ENCODE peak calls at places on chromosome 9, in four cellular contexts. I is K562, U is HepG2, X is GM12878. Q is an unnamed sample.
A peak's percentile ranks its signal among the peaks of the same experiment; 100 is the strongest.

GRCh38 chr9:120043448-120043847 is 536.5 kb downstream of the CDK5RAP2 start:
- DNase-seq in U (no peak), X (no peak), I (no peak), Q (no peak)

GRCh38 chr9:110307191-110307590 is 30.5 kb downstream of the TXNDC8 start:
- DNase-seq in I (no peak), X (no peak), U (no peak), Q (no peak)

GRCh38 chr9:87667164-87667738 is 58.7 kb upstream of the CTSL start:
- DNase-seq in X (no peak), I (peak; percentile 42), U (peak; percentile 50), Q (peak; percentile 41)

GRCh38 chr9:2599896-2600295 is 21.7 kb upstream of the VLDLR start:
- DNase-seq in U (no peak), X (no peak), I (no peak), Q (no peak)

GRCh38 chr9:107935931-107936330 is 446.4 kb upstream of the KLF4 start:
- DNase-seq in U (no peak), I (no peak), X (no peak), Q (no peak)

GRCh38 chr9:100690438-100690837 is 112.6 kb downstream of the CAVIN4 start:
- DNase-seq in U (no peak), I (peak; percentile 9), X (no peak), Q (no peak)

GRCh38 chr9:70205366-70206020 is 53.3 kb upstream of the SMC5 start:
- DNase-seq in X (no peak), I (no peak), U (no peak), Q (no peak)

GRCh38 chr9:72294952-72295351 is 70.1 kb downstream of the ZFAND5 start:
- DNase-seq in X (no peak), I (peak; percentile 5), U (peak; percentile 44), Q (no peak)

GRCh38 chr9:84374516-84374915 is 34.0 kb upstream of the SLC28A3 start:
- DNase-seq in X (no peak), U (no peak), I (no peak), Q (no peak)

GRCh38 chr9:87071473-87071872 is 124.2 kb upstream of the GAS1 start:
- DNase-seq in X (no peak), I (no peak), U (no peak), Q (no peak)

GRCh38 chr9:120412425-120412951 is 167.5 kb downstream of the CDK5RAP2 start:
- DNase-seq in X (no peak), I (no peak), U (no peak), Q (no peak)

GRCh38 chr9:19998823-19999455 is 210.1 kb upstream of the SLC24A2 start:
- DNase-seq in U (no peak), X (peak; percentile 39), I (no peak), Q (no peak)

GRCh38 chr9:121059513-121059912 is 9.4 kb upstream of the C5 start:
- DNase-seq in I (no peak), X (no peak), U (no peak), Q (no peak)

GRCh38 chr9:72352911-72353388 is 12.1 kb downstream of the ZFAND5 start:
- DNase-seq in I (no peak), U (no peak), X (no peak), Q (no peak)

GRCh38 chr9:97562542-97562941 is 61.1 kb downstream of the TMOD1 start:
- DNase-seq in I (no peak), U (no peak), X (no peak), Q (no peak)

GRCh38 chr9:85142461-85143401 is 473.2 kb downstream of the NTRK2 start:
- DNase-seq in I (peak; percentile 1), U (peak; percentile 7), X (peak; percentile 16), Q (no peak)

GRCh38 chr9:105608685-105609598 is 51.0 kb downstream of the FKTN start:
- DNase-seq in X (peak; percentile 4), U (peak; percentile 50), I (peak; percentile 69), Q (no peak)

DNA sequence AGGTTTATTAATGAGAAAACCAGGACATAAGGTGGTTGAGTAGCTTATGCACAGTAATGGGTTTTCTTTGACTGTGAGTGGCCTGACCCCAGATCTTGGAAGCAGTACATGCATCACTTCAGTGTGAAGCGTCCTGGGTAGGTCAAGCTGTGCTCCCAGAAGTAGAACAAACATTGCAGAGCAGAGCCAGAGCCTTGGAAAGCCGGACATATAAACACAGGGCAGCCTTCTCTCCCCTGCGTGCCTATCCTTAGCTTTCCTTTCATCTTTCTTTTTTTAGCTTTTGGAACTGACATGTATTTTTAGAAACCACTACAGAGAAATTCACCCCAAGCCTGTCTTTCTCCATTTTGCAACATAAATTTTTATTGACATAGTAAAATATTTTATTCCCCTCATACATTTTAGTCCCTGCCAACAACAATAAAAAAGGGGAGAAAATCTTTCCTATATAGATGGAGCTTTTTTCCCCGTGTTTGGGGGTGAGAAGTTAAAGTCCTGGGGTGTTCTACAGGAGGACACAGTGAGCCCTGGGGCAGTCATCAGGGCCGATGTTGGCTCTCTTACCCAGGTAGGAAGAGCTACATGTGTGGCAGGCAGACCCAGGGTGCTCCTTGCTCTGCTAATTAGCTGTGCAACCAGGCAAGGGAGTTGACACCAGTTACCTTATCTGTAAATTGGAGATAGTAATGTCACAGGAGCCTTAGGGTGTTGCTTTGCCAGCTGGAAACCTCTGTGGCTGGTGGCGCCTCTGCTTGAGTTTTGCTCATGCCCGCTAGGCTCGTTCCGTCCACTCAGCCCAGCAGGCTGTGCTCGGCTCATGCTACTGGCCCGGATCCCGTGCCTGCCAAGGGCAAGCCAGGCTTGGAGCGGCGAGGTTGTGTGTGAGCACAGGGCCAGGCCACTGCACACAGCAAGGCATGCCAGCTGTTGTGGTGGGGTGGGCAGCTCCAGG is 389.6 kb downstream of the KDM4C start:
- DNase-seq in I (no peak), U (no peak), X (no peak), Q (no peak)
- TF ChIP-seq ETV6 in I (no peak), U (no peak), X (no peak), Q (no peak)

GRCh38 chr9:93686880-93687236 is 110.5 kb downstream of the PHF2 start:
- DNase-seq in I (no peak), U (no peak), X (no peak), Q (no peak)

GRCh38 chr9:93683331-93684134 is 107.1 kb downstream of the PHF2 start:
- DNase-seq in I (no peak), U (no peak), X (no peak), Q (peak; percentile 7)

GRCh38 chr9:93686127-93686879 is 109.9 kb downstream of the PHF2 start:
- DNase-seq in U (no peak), X (no peak), I (no peak), Q (no peak)

GRCh38 chr9:93684161-93684765 is 107.9 kb downstream of the PHF2 start:
- DNase-seq in I (no peak), X (no peak), U (no peak), Q (peak; percentile 4)

DNA sequence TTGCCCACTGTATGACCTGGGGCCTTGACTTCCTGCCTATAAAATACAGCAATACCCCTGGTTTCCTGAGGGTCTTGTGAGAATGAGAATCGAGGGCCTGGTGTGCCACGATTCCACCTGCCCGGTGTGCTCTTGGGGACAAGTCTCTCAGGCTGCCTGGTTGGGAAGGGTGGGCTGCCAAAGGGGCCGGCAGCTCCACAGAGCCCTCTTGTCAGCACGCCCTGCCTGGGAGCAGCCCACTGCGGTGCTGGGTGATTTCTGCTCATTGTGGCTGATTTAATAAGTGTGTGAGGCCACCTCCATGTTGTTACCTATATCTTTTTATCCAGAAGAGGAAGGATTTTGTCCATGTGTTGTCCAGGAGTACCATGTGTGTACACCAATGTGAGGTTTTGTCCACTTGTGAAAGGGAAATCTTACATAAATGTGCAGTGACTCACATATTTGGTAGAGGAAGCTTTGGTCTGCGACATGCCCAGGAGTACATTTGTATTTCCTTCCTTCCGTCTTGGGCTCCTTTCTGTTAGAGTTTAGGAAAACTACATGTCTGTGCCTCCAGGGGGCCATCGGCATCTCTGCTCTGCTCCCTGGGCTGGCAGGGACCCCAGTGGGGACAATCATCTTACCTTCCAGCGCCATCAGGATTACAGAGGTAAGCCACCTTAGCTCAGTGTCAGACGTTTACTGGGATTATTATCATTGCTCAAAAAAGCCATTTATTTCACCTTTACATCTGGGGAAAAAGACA is 108.6 kb downstream of the PHF2 start:
- DNase-seq in X (no peak), I (peak; percentile 27), U (no peak), Q (peak; percentile 36)
- TF ChIP-seq ESRRA in X (no peak), I (no peak), U (no peak), Q (no peak)

DNA sequence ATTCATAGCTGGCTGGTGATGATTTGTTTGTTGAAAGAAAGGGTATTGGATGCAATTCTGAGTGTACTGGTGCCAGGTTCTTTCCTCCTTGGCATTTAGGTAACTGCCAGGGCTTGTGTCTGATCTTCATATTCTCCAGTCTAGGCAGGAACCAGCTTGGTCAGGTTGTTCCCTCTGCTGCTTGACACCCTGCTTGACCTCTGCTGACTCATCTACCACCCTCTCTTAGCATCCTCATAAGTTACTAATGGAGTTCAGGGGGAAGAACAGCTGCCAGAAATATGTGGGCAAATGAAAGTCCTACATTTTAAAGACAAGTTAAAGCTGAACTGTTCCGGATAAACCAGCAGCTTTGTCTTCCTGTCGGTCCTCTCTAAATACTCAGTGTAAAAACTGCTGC is 116.1 kb upstream of the TNC start:
- DNase-seq in I (no peak), X (no peak), U (no peak), Q (no peak)
- TF ChIP-seq NR2C2 in I (no peak), X (no peak), U (no peak), Q (no peak)

DNA sequence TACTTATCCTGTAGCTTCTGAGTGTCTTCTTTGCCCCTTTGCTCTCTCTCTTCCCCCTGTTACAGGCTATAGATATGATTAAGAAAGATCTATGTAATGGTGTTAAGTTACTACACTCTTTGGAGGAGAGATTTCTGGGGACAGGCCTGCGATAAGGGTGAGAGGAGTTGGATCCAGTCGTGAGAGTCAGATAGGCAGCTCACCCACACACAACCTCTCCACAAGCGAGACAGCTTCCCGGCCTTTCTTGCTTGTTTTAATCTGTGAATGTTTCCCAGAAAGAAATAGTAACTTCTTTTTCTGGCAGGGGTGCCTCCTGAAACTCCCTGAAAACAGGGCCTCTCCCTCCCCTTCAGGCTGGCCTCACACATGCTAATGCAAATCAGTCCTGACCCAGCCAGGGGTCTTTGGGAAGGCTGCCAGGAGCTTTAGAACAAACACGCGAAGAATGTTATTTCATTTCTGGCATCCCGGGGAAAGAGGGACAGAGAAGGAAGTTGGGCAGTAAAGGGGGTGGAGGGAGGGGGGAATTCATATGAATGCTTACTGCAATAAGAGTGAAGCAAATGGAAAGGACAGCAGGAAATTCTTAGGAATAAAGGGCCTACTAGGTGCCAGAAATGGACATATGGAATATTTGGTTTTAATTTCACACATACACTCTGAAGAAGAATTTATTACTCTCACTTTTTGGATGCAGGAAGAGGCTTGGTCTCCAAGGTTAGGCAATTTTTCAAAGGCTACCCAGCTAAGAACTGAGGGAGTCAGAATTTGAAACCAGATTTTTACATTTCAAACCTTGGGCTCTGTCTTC is 215.8 kb upstream of the TRIM32 start:
- DNase-seq in I (peak; percentile 88), X (no peak), U (no peak), Q (peak; percentile 81)
- TF ChIP-seq ETV6 in I (no peak), X (no peak), U (no peak), Q (peak; percentile 94)

GRCh38 chr9:135555910-135556309 is 5.6 kb upstream of the PAEP start:
- DNase-seq in I (no peak), U (no peak), X (no peak), Q (no peak)

GRCh38 chr9:135552698-135553161 is 6.8 kb downstream of the OBP2A start:
- DNase-seq in X (no peak), I (peak; percentile 50), U (no peak), Q (peak; percentile 46)

GRCh38 chr9:135552021-135552697 is 6.2 kb downstream of the OBP2A start:
- DNase-seq in I (no peak), X (no peak), U (no peak), Q (no peak)

GRCh38 chr9:135554718-135555117 is 6.8 kb upstream of the PAEP start:
- DNase-seq in U (no peak), X (no peak), I (no peak), Q (no peak)

DNA sequence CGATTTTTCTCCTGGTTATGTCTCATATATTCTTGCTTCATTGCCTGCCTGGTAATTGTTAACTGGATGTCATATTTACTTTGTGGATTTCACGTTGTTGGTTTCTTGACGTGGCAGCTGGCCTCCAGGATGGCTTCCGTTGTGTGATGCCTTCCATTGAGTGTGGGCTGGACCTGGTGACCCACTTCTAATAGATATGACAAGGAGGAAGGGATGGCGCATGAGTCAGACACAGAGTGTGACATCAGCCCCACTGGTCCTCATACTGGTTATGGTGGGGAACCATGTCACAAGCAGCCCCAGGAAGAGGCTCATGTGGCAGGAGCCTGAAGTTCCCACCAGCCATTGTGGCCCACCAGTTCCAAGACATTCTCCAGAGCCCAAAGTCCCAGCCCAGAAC is 6.4 kb upstream of the PAEP start:
- DNase-seq in I (peak; percentile 38), X (no peak), U (peak; percentile 33), Q (no peak)
- TF ChIP-seq ESRRA in I (no peak), X (no peak), U (no peak), Q (no peak)

Q was measured in WTC11.